ENCODE peak calls at places on chromosomes 11 and 22, in five cellular contexts. L, D, N, Q and C are unnamed samples. For H3K27me3, the result is how much of the 10 kb centered on the place peaks cover.

GRCh38 chr11:79546366-79546765 is 105.5 kb upstream of the TENM4 start:
- DNase-seq in N (no peak), D (no peak), L (no peak), Q (no peak), C (no peak)

GRCh38 chr11:65899356-65900124 is 648 bp downstream of the FOSL1 start:
- DNase-seq in N (peak), L (peak), D (no peak), Q (peak), C (no peak)

GRCh38 chr11:72245232-72245816 is 1.3 kb upstream of the PHOX2A start:
- DNase-seq in Q (peak), N (no peak), D (no peak), L (no peak), C (no peak)

GRCh38 chr11:128022007-128022368 is 565.4 kb downstream of the ETS1 start:
- DNase-seq in Q (no peak), D (no peak), L (peak), N (no peak), C (no peak)

GRCh38 chr11:28461338-28461737 is 353.1 kb downstream of the METTL15 start:
- DNase-seq in D (no peak), N (no peak), Q (no peak), L (peak), C (no peak)

GRCh38 chr11:70226967-70227366 is 23.9 kb downstream of the FADD start:
- DNase-seq in N (no peak), Q (no peak), L (no peak), D (peak), C (peak)

GRCh38 chr11:102430158-102430836 is 22.3 kb downstream of the TMEM123 start:
- DNase-seq in L (peak), D (no peak), Q (no peak), N (no peak), C (no peak)

GRCh38 chr11:57301711-57302423 is 22.9 kb downstream of the TNKS1BP1 start:
- DNase-seq in Q (no peak), N (peak), D (no peak), L (no peak), C (no peak)

GRCh38 chr11:74780277-74780870 is 31.7 kb downstream of the RNF169 start:
- DNase-seq in Q (no peak), L (no peak), N (no peak), D (no peak), C (no peak)

DNA sequence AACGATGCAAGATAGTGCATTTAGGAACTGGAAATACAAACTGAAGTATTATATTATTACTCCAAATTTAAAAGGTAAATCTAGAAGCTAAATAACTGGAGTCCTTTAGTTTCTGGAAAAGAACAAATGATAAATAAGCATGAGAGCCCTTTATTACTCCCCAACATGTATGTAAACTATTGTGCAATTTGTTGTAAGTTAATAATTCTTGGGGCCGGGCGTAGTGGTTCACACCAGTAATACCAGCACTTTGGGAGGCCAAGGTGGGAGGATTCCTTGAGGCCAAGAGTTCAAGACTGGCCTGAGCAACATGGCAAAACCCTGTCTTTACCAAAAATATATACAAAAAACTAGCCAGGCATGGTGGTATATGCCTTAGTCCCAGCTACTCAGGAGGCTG is 11.1 kb downstream of the SGSM3 start:
- DNase-seq in N (no peak), L (no peak), D (no peak), Q (no peak), C (no peak)
- H3K27ac ChIP-seq in N (no peak), L (no peak), D (no peak), Q (no peak), C (no peak)

GRCh38 chr11:116611998-116612620 is 160.7 kb downstream of the BUD13 start:
- DNase-seq in Q (no peak), L (no peak), N (no peak), D (no peak), C (peak)

GRCh38 chr11:116606060-116606459 is 166.7 kb downstream of the BUD13 start:
- DNase-seq in L (no peak), N (no peak), Q (no peak), D (no peak), C (peak)

GRCh38 chr11:116607027-116607426 is 165.8 kb downstream of the BUD13 start:
- DNase-seq in N (no peak), Q (no peak), D (no peak), L (no peak), C (peak)

GRCh38 chr11:116613201-116613910 is 159.4 kb downstream of the BUD13 start:
- DNase-seq in D (no peak), L (no peak), Q (no peak), N (no peak), C (peak)

GRCh38 chr11:116610190-116610589 is 162.6 kb downstream of the BUD13 start:
- DNase-seq in D (no peak), Q (no peak), L (no peak), N (no peak), C (peak)
- H3K27me3 ChIP-seq in D (under half), Q (under half), L (under half), N (under half), C (under half)

GRCh38 chr22:29326481-29326880 is 11.0 kb upstream of the RASL10A start:
- DNase-seq in Q (no peak), N (no peak), D (no peak), L (no peak), C (no peak)
- H3K4me3 ChIP-seq in Q (no peak), N (no peak), D (no peak), L (no peak), C (no peak)

GRCh38 chr11:27391336-27392015 is 28.5 kb upstream of the CCDC34 start:
- DNase-seq in L (no peak), D (peak), N (no peak), Q (no peak), C (no peak)
- H3K27ac ChIP-seq in L (no peak), D (no peak), N (no peak), Q (no peak), C (no peak)

GRCh38 chr11:118607401-118608267 is at the start of gene PHLDB1:
- DNase-seq in Q (peak), N (no peak), D (no peak), L (peak), C (peak)
- H3K27me3 ChIP-seq in Q (under half), N (half or more), D (under half), L (under half), C (under half)